ENCODE peak calls at places on chromosomes 6 and 20, in seven cellular contexts. One of them, this sample, is unnamed.

GRCh38 chr20:57835462-57836455 is 125.9 kb upstream of the PMEPA1 start:
- DNase-seq in epithelial cell of esophagus: no peak
- DNase-seq in nephron progenitor cell: no peak
- DNase-seq in spleen: no peak
- DNase-seq in WTC11: no peak
- DNase-seq in heart right ventricle: no peak
- DNase-seq in fibroblast of mammary gland: no peak
- DNase-seq in this sample: peak

GRCh38 chr20:64063389-64064144 is 569 bp downstream of the TCEA2 start:
- DNase-seq in epithelial cell of esophagus: no peak
- DNase-seq in nephron progenitor cell: peak
- DNase-seq in spleen: no peak
- DNase-seq in WTC11: peak
- DNase-seq in heart right ventricle: peak
- DNase-seq in fibroblast of mammary gland: no peak
- DNase-seq in this sample: no peak

GRCh38 chr20:63457737-63458136 is 14.7 kb downstream of the KCNQ2 start:
- DNase-seq in epithelial cell of esophagus: peak
- DNase-seq in nephron progenitor cell: no peak
- DNase-seq in spleen: peak
- DNase-seq in WTC11: no peak
- DNase-seq in heart right ventricle: peak
- DNase-seq in fibroblast of mammary gland: peak
- DNase-seq in this sample: no peak

GRCh38 chr20:24066075-24066700 is 77.6 kb upstream of the GGTLC1 start:
- DNase-seq in epithelial cell of esophagus: no peak
- DNase-seq in nephron progenitor cell: no peak
- DNase-seq in spleen: no peak
- DNase-seq in WTC11: no peak
- DNase-seq in heart right ventricle: no peak
- DNase-seq in fibroblast of mammary gland: no peak
- DNase-seq in this sample: no peak

GRCh38 chr6:161435426-161436065 is 161.7 kb upstream of the AGPAT4 start:
- DNase-seq in epithelial cell of esophagus: no peak
- DNase-seq in nephron progenitor cell: no peak
- DNase-seq in spleen: peak
- DNase-seq in WTC11: no peak
- DNase-seq in heart right ventricle: no peak
- DNase-seq in fibroblast of mammary gland: peak
- DNase-seq in this sample: no peak

GRCh38 chr6:38813026-38813425 is 97.9 kb downstream of the DNAH8 start:
- DNase-seq in epithelial cell of esophagus: no peak
- DNase-seq in nephron progenitor cell: no peak
- DNase-seq in spleen: no peak
- DNase-seq in WTC11: no peak
- DNase-seq in heart right ventricle: no peak
- DNase-seq in fibroblast of mammary gland: no peak
- DNase-seq in this sample: no peak

GRCh38 chr6:165031491-165031890 is 277.9 kb downstream of the C6orf118 start:
- DNase-seq in epithelial cell of esophagus: no peak
- DNase-seq in nephron progenitor cell: no peak
- DNase-seq in spleen: no peak
- DNase-seq in WTC11: no peak
- DNase-seq in heart right ventricle: no peak
- DNase-seq in fibroblast of mammary gland: no peak
- DNase-seq in this sample: no peak

GRCh38 chr6:26284537-26285142 is 80.4 kb upstream of the BTN3A2 start:
- DNase-seq in epithelial cell of esophagus: peak
- DNase-seq in nephron progenitor cell: peak
- DNase-seq in spleen: peak
- DNase-seq in WTC11: peak
- DNase-seq in heart right ventricle: peak
- DNase-seq in fibroblast of mammary gland: peak
- DNase-seq in this sample: no peak

GRCh38 chr6:25703005-25703404 is 51.0 kb downstream of the SCGN start:
- DNase-seq in epithelial cell of esophagus: no peak
- DNase-seq in nephron progenitor cell: no peak
- DNase-seq in spleen: no peak
- DNase-seq in WTC11: no peak
- DNase-seq in heart right ventricle: no peak
- DNase-seq in fibroblast of mammary gland: no peak
- DNase-seq in this sample: no peak

GRCh38 chr6:125112934-125113333 is 40.6 kb upstream of the TPD52L1 start:
- DNase-seq in epithelial cell of esophagus: no peak
- DNase-seq in nephron progenitor cell: no peak
- DNase-seq in spleen: no peak
- DNase-seq in WTC11: no peak
- DNase-seq in heart right ventricle: no peak
- DNase-seq in fibroblast of mammary gland: no peak
- DNase-seq in this sample: no peak

GRCh38 chr6:125107048-125107447 is 46.5 kb upstream of the TPD52L1 start:
- DNase-seq in epithelial cell of esophagus: no peak
- DNase-seq in nephron progenitor cell: no peak
- DNase-seq in spleen: no peak
- DNase-seq in WTC11: no peak
- DNase-seq in heart right ventricle: no peak
- DNase-seq in fibroblast of mammary gland: no peak
- DNase-seq in this sample: no peak

GRCh38 chr6:125111219-125111983 is 42.2 kb upstream of the TPD52L1 start:
- DNase-seq in epithelial cell of esophagus: peak
- DNase-seq in nephron progenitor cell: no peak
- DNase-seq in spleen: no peak
- DNase-seq in WTC11: no peak
- DNase-seq in heart right ventricle: no peak
- DNase-seq in fibroblast of mammary gland: peak
- DNase-seq in this sample: no peak

GRCh38 chr6:125107896-125108295 is 45.7 kb upstream of the TPD52L1 start:
- DNase-seq in epithelial cell of esophagus: peak
- DNase-seq in nephron progenitor cell: no peak
- DNase-seq in spleen: no peak
- DNase-seq in WTC11: no peak
- DNase-seq in heart right ventricle: no peak
- DNase-seq in fibroblast of mammary gland: peak
- DNase-seq in this sample: no peak

GRCh38 chr6:125110056-125110455 is 43.5 kb upstream of the TPD52L1 start:
- DNase-seq in epithelial cell of esophagus: no peak
- DNase-seq in nephron progenitor cell: no peak
- DNase-seq in spleen: no peak
- DNase-seq in WTC11: no peak
- DNase-seq in heart right ventricle: no peak
- DNase-seq in fibroblast of mammary gland: no peak
- DNase-seq in this sample: no peak
- TF ChIP-seq CTCF in epithelial cell of esophagus: no peak
- TF ChIP-seq CTCF in nephron progenitor cell: no peak
- TF ChIP-seq CTCF in spleen: no peak
- TF ChIP-seq CTCF in WTC11: no peak
- TF ChIP-seq CTCF in heart right ventricle: no peak
- TF ChIP-seq CTCF in fibroblast of mammary gland: no peak
- TF ChIP-seq CTCF in this sample: no peak

GRCh38 chr6:110041830-110042229 is 63.7 kb downstream of the GPR6 start:
- DNase-seq in epithelial cell of esophagus: no peak
- DNase-seq in nephron progenitor cell: no peak
- DNase-seq in spleen: no peak
- DNase-seq in WTC11: no peak
- DNase-seq in heart right ventricle: no peak
- DNase-seq in fibroblast of mammary gland: no peak
- DNase-seq in this sample: no peak

GRCh38 chr6:110041149-110041548 is 63.0 kb downstream of the GPR6 start:
- DNase-seq in epithelial cell of esophagus: peak
- DNase-seq in nephron progenitor cell: no peak
- DNase-seq in spleen: no peak
- DNase-seq in WTC11: no peak
- DNase-seq in heart right ventricle: no peak
- DNase-seq in fibroblast of mammary gland: no peak
- DNase-seq in this sample: no peak

GRCh38 chr6:110040716-110041115 is 62.6 kb downstream of the GPR6 start:
- DNase-seq in epithelial cell of esophagus: no peak
- DNase-seq in nephron progenitor cell: no peak
- DNase-seq in spleen: no peak
- DNase-seq in WTC11: no peak
- DNase-seq in heart right ventricle: no peak
- DNase-seq in fibroblast of mammary gland: no peak
- DNase-seq in this sample: no peak

GRCh38 chr6:110039364-110039995 is 61.4 kb downstream of the GPR6 start:
- DNase-seq in epithelial cell of esophagus: peak
- DNase-seq in nephron progenitor cell: peak
- DNase-seq in spleen: peak
- DNase-seq in WTC11: peak
- DNase-seq in heart right ventricle: peak
- DNase-seq in fibroblast of mammary gland: peak
- DNase-seq in this sample: peak

DNA sequence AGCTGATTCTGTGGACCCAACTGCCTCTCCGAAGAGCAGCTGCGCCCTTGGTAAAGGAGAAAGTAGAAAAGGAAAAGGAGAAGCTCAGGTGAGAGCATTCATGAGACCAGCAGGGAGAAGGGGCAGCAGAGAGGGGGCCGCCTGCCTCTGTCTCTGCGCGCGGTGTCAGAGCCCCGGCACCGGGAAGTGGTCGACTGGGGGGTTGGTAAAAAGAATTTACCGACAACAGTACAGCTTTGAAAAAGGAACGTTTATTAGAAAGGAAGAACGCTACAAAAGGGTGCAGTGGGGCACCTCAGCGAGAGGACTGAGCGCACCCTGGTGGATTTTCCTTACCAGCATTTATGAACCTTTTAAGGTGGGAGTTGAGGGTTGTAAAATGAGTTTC is 61.9 kb downstream of the GPR6 start:
- DNase-seq in epithelial cell of esophagus: peak
- DNase-seq in nephron progenitor cell: peak
- DNase-seq in spleen: peak
- DNase-seq in WTC11: peak
- DNase-seq in heart right ventricle: no peak
- DNase-seq in fibroblast of mammary gland: peak
- DNase-seq in this sample: no peak
- TF ChIP-seq CTCF in epithelial cell of esophagus: peak
- TF ChIP-seq CTCF in nephron progenitor cell: no peak
- TF ChIP-seq CTCF in spleen: no peak
- TF ChIP-seq CTCF in WTC11: no peak
- TF ChIP-seq CTCF in heart right ventricle: no peak
- TF ChIP-seq CTCF in fibroblast of mammary gland: peak
- TF ChIP-seq CTCF in this sample: no peak

DNA sequence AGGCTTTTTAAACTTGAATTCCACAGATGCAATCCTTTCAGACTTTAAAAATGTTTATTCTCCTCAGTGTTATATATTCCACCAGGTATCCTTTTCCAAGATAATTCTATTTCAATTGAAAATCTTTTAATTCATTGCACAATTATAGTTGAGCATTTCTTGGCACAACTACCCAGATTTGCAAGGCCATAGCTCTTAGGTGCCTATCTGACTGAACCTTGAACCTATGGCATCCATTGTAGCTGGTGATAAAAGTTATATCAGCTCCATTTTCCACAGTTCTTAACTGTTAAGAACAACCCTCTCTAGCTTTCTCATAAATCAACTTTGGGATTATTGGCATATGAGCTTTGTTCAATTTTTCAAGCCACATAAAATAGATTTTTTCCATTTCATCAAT is 42.4 kb downstream of the PACRG start:
- DNase-seq in epithelial cell of esophagus: no peak
- DNase-seq in nephron progenitor cell: no peak
- DNase-seq in spleen: no peak
- DNase-seq in WTC11: no peak
- DNase-seq in heart right ventricle: no peak
- DNase-seq in fibroblast of mammary gland: no peak
- DNase-seq in this sample: no peak
- TF ChIP-seq CTCF in epithelial cell of esophagus: no peak
- TF ChIP-seq CTCF in nephron progenitor cell: no peak
- TF ChIP-seq CTCF in spleen: no peak
- TF ChIP-seq CTCF in WTC11: no peak
- TF ChIP-seq CTCF in heart right ventricle: no peak
- TF ChIP-seq CTCF in fibroblast of mammary gland: no peak
- TF ChIP-seq CTCF in this sample: no peak

GRCh38 chr6:34526241-34526972 is 29.7 kb downstream of the SPDEF start:
- DNase-seq in epithelial cell of esophagus: no peak
- DNase-seq in nephron progenitor cell: no peak
- DNase-seq in spleen: peak
- DNase-seq in WTC11: no peak
- DNase-seq in heart right ventricle: no peak
- DNase-seq in fibroblast of mammary gland: no peak
- DNase-seq in this sample: no peak

GRCh38 chr6:34529665-34530327 is 26.3 kb downstream of the SPDEF start:
- DNase-seq in epithelial cell of esophagus: peak
- DNase-seq in nephron progenitor cell: no peak
- DNase-seq in spleen: no peak
- DNase-seq in WTC11: no peak
- DNase-seq in heart right ventricle: peak
- DNase-seq in fibroblast of mammary gland: no peak
- DNase-seq in this sample: no peak

GRCh38 chr6:34528996-34529664 is 27.0 kb downstream of the SPDEF start:
- DNase-seq in epithelial cell of esophagus: no peak
- DNase-seq in nephron progenitor cell: no peak
- DNase-seq in spleen: peak
- DNase-seq in WTC11: no peak
- DNase-seq in heart right ventricle: no peak
- DNase-seq in fibroblast of mammary gland: no peak
- DNase-seq in this sample: no peak

GRCh38 chr6:34526992-34527728 is 29.0 kb downstream of the SPDEF start:
- DNase-seq in epithelial cell of esophagus: peak
- DNase-seq in nephron progenitor cell: peak
- DNase-seq in spleen: peak
- DNase-seq in WTC11: peak
- DNase-seq in heart right ventricle: peak
- DNase-seq in fibroblast of mammary gland: peak
- DNase-seq in this sample: peak

DNA sequence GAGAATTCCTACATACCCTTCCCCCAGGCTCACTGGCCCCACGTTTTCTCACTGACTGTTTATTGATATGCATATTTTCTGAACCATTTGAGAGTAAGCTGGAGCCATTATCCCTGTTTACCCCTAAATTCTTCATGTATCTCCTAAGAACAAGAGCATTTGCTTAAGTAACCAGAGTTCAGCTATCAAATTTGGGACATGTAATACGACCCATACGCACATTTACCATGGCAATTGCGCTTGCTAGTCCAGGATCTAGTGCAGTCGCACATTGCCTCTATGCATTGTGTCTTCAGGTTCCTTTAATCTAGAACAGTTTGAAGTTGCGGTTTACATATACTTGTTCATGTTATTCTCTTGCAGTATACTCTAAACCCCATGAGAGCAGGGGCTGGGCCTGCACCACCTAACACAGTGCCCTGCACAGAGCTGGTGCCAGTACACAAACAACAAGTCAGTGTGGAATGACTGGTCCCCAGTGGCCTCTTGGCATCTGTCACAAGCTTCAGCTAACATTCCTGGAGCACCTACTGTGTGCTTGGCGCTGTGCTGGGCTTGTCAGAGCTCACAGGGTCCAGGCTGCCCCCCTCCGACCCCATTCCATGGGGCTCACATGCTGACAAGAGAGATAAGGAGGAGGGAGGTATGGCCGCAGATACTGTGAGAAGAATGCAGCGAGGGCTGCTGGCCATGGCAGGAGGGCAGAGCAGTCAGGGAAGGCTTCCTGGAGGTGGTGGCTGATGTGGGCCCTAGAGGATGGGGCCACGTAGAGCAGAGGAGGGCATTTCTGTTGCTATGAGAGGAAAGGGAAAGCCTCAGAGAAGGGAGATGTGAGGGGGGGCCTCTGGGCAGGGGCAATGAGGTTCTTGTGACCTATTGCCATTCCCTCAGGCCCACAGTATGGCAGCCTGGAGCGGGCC is 28.1 kb downstream of the SPDEF start:
- DNase-seq in epithelial cell of esophagus: no peak
- DNase-seq in nephron progenitor cell: no peak
- DNase-seq in spleen: peak
- DNase-seq in WTC11: no peak
- DNase-seq in heart right ventricle: no peak
- DNase-seq in fibroblast of mammary gland: no peak
- DNase-seq in this sample: no peak
- TF ChIP-seq CTCF in epithelial cell of esophagus: no peak
- TF ChIP-seq CTCF in nephron progenitor cell: no peak
- TF ChIP-seq CTCF in spleen: no peak
- TF ChIP-seq CTCF in WTC11: no peak
- TF ChIP-seq CTCF in heart right ventricle: no peak
- TF ChIP-seq CTCF in fibroblast of mammary gland: no peak
- TF ChIP-seq CTCF in this sample: no peak